ENCODE peak calls at places on chromosomes 5 and 9, in four cellular contexts. One of them, this sample, is unnamed.

GRCh38 chr9:118595719-118596305 is 773.4 kb downstream of the BRINP1 start:
- DNase-seq in GM12878: no peak
- DNase-seq in SK-N-SH: peak; percentile 28
- DNase-seq in A549: peak; percentile 17
- DNase-seq in this sample: no peak

GRCh38 chr5:141618030-141618803 is 583 bp downstream of the DIAPH1 start:
- DNase-seq in A549: peak; percentile 55
- DNase-seq in SK-N-SH: peak; percentile 50
- DNase-seq in GM12878: no peak
- DNase-seq in this sample: peak; percentile 63

GRCh38 chr9:124320062-124320973 is 62.6 kb downstream of the NEK6 start:
- DNase-seq in A549: peak; percentile 91
- DNase-seq in SK-N-SH: peak; percentile 92
- DNase-seq in GM12878: no peak
- DNase-seq in this sample: peak; percentile 47

GRCh38 chr5:180296778-180297177 is 4.9 kb upstream of the MAPK9 start:
- DNase-seq in SK-N-SH: no peak
- DNase-seq in GM12878: no peak
- DNase-seq in A549: no peak
- DNase-seq in this sample: no peak

GRCh38 chr9:90420714-90421513 is 221.7 kb downstream of the DIRAS2 start:
- DNase-seq in SK-N-SH: no peak
- DNase-seq in GM12878: no peak
- DNase-seq in A549: no peak
- DNase-seq in this sample: no peak

GRCh38 chr9:134838651-134839431 is 41.8 kb upstream of the FCN2 start:
- DNase-seq in A549: no peak
- DNase-seq in SK-N-SH: no peak
- DNase-seq in GM12878: no peak
- DNase-seq in this sample: no peak

GRCh38 chr5:160165137-160166068 is 46.2 kb upstream of the PWWP2A start:
- DNase-seq in SK-N-SH: peak; percentile 83
- DNase-seq in A549: peak; percentile 96
- DNase-seq in GM12878: no peak
- DNase-seq in this sample: peak; percentile 82

GRCh38 chr9:133280387-133280786 is 5.4 kb upstream of the ABO start:
- DNase-seq in A549: no peak
- DNase-seq in GM12878: no peak
- DNase-seq in SK-N-SH: no peak
- DNase-seq in this sample: no peak

GRCh38 chr9:113187935-113188595 is 33.0 kb downstream of the FKBP15 start:
- DNase-seq in SK-N-SH: no peak
- DNase-seq in A549: peak; percentile 22
- DNase-seq in GM12878: no peak
- DNase-seq in this sample: peak; percentile 4

GRCh38 chr5:96584712-96585111 is 77.5 kb upstream of the CAST start:
- DNase-seq in GM12878: no peak
- DNase-seq in SK-N-SH: no peak
- DNase-seq in A549: no peak
- DNase-seq in this sample: no peak

GRCh38 chr5:172679621-172680212 is 38.7 kb downstream of the NEURL1B start:
- DNase-seq in A549: no peak
- DNase-seq in GM12878: no peak
- DNase-seq in SK-N-SH: no peak
- DNase-seq in this sample: no peak

GRCh38 chr5:173878224-173878967 is 9.8 kb upstream of the CPEB4 start:
- DNase-seq in SK-N-SH: no peak
- DNase-seq in GM12878: no peak
- DNase-seq in A549: no peak
- DNase-seq in this sample: peak; percentile 17

GRCh38 chr9:110351009-110351467 is 13.4 kb upstream of the TXNDC8 start:
- DNase-seq in A549: peak; percentile 16
- DNase-seq in GM12878: no peak
- DNase-seq in SK-N-SH: no peak
- DNase-seq in this sample: no peak

GRCh38 chr5:43152946-43153345 is 32.2 kb downstream of the ZNF131 start:
- DNase-seq in A549: no peak
- DNase-seq in SK-N-SH: no peak
- DNase-seq in GM12878: no peak
- DNase-seq in this sample: no peak

GRCh38 chr9:137227057-137227852 is at the start of gene RNF224:
- DNase-seq in SK-N-SH: peak; percentile 91
- DNase-seq in A549: peak; percentile 78
- DNase-seq in GM12878: no peak
- DNase-seq in this sample: peak; percentile 69

GRCh38 chr9:13444696-13445095 is 165.2 kb upstream of the MPDZ start:
- DNase-seq in SK-N-SH: no peak
- DNase-seq in A549: no peak
- DNase-seq in GM12878: no peak
- DNase-seq in this sample: no peak
- TF ChIP-seq PBX3 in SK-N-SH: no peak
- TF ChIP-seq PBX3 in A549: no peak
- TF ChIP-seq PBX3 in GM12878: no peak
- TF ChIP-seq PBX3 in this sample: no peak

GRCh38 chr9:108142504-108143201 is 653.1 kb upstream of the KLF4 start:
- DNase-seq in SK-N-SH: no peak
- DNase-seq in GM12878: no peak
- DNase-seq in A549: no peak
- DNase-seq in this sample: no peak
- TF ChIP-seq PBX3 in SK-N-SH: no peak
- TF ChIP-seq PBX3 in GM12878: no peak
- TF ChIP-seq PBX3 in A549: no peak
- TF ChIP-seq PBX3 in this sample: no peak

DNA sequence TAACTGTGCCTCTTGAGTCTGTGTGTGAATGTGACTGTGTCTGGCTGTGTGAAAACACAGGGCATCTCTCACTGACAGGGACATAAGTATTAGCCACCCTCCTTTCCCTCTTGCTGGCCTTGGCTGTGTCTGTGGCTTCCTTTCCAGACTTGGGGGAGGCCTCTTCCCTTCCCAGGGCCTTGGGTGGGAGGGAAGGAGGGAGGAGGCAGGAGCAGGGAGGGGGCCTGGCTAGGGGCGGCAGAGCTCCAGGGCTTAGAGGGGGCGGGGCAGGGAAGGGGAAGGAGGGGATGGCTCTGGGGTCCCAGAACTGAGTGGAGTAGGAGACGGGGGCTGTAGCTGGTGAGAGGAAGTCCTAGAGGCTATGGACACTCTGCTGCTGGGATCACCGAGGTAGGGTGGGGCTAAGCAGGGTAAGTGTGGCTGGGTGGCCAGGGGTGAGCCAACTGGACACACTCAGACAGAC is 1.7 kb downstream of the IL11RA start:
- DNase-seq in SK-N-SH: peak; percentile 64
- DNase-seq in GM12878: no peak
- DNase-seq in A549: no peak
- DNase-seq in this sample: no peak
- TF ChIP-seq PBX3 in SK-N-SH: no peak
- TF ChIP-seq PBX3 in GM12878: no peak
- TF ChIP-seq PBX3 in A549: no peak
- TF ChIP-seq PBX3 in this sample: no peak

GRCh38 chr9:96199006-96199405 is 103.0 kb downstream of the HSD17B3 start:
- DNase-seq in A549: no peak
- DNase-seq in SK-N-SH: no peak
- DNase-seq in GM12878: no peak
- DNase-seq in this sample: no peak

GRCh38 chr9:96192710-96193109 is 109.3 kb downstream of the HSD17B3 start:
- DNase-seq in GM12878: no peak
- DNase-seq in A549: no peak
- DNase-seq in SK-N-SH: no peak
- DNase-seq in this sample: no peak

GRCh38 chr9:96189995-96190394 is 112.0 kb downstream of the HSD17B3 start:
- DNase-seq in A549: no peak
- DNase-seq in GM12878: no peak
- DNase-seq in SK-N-SH: no peak
- DNase-seq in this sample: no peak

GRCh38 chr9:96193356-96193755 is 108.6 kb downstream of the HSD17B3 start:
- DNase-seq in A549: no peak
- DNase-seq in SK-N-SH: no peak
- DNase-seq in GM12878: no peak
- DNase-seq in this sample: no peak
- TF ChIP-seq PBX3 in A549: no peak
- TF ChIP-seq PBX3 in SK-N-SH: no peak
- TF ChIP-seq PBX3 in GM12878: no peak
- TF ChIP-seq PBX3 in this sample: no peak

DNA sequence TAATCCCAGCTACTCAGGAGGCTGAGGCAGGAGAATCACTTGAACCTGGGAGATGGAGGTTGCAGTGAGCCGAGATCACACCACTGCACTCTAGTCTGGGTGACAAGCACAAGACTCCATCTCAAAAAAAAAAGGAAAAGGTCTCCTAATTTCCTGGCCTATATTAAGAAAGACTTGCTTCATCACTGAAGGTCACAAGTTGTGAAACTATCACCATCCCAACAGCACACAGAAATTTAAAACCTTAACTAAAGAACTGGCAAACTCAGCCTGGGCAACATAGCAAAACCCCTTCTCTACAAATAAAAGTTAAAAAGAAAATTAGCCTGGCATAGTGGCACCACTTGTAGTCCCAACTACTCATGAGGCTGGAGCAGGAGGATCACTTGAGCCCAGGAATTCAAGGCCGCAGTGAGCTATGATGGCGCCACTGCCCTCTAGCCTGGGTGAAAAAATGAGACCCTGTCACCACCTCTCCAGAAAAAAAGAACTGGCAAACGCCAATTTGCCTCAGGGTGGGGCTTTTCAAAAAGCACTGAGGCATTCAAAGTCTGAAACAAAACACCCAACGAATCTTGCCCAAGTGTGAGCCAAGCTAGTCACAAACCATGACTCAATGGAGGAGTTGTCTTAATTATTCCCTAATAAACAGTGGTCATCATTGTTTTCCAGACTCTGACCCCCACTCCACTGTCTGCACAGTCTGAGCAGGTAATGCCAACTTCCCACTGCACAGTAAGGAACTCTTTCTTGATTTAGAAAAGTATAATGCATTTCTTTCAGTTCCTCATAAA is 17.0 kb downstream of the FRMD3 start:
- DNase-seq in SK-N-SH: no peak
- DNase-seq in GM12878: no peak
- DNase-seq in A549: no peak
- DNase-seq in this sample: no peak
- TF ChIP-seq PBX3 in SK-N-SH: no peak
- TF ChIP-seq PBX3 in GM12878: no peak
- TF ChIP-seq PBX3 in A549: no peak
- TF ChIP-seq PBX3 in this sample: no peak

DNA sequence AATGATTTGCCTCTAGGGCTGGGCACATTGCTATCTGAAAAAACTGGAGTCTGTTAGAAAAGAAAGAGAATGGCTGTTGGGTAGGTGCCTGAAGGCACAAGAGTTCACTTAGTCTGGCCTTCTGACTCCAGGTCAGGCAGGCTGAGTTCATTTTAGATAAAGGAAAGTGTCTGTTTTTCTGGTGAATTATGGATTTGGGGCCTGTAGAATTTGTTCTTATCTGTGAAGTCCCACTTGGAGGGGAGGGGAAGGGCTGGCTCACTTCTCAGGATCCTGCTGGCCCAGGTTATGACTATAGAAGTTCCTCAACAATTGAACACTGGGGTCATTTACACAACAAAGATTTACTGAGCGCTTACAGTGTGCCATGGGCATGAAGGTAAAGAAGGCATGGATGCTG is 11.5 kb upstream of the SEPTIN8 start:
- DNase-seq in A549: no peak
- DNase-seq in SK-N-SH: no peak
- DNase-seq in GM12878: no peak
- DNase-seq in this sample: no peak
- TF ChIP-seq PBX3 in A549: no peak
- TF ChIP-seq PBX3 in SK-N-SH: no peak
- TF ChIP-seq PBX3 in GM12878: no peak
- TF ChIP-seq PBX3 in this sample: no peak

GRCh38 chr5:100693481-100693880 is 158.3 kb downstream of the FAM174A start:
- DNase-seq in GM12878: no peak
- DNase-seq in SK-N-SH: no peak
- DNase-seq in A549: no peak
- DNase-seq in this sample: no peak

GRCh38 chr5:100691545-100691944 is 156.4 kb downstream of the FAM174A start:
- DNase-seq in GM12878: no peak
- DNase-seq in SK-N-SH: no peak
- DNase-seq in A549: no peak
- DNase-seq in this sample: no peak

GRCh38 chr5:100690036-100690560 is 154.9 kb downstream of the FAM174A start:
- DNase-seq in GM12878: no peak
- DNase-seq in SK-N-SH: no peak
- DNase-seq in A549: no peak
- DNase-seq in this sample: no peak

GRCh38 chr5:100694100-100694499 is 158.9 kb downstream of the FAM174A start:
- DNase-seq in SK-N-SH: no peak
- DNase-seq in GM12878: no peak
- DNase-seq in A549: no peak
- DNase-seq in this sample: no peak

GRCh38 chr5:100691085-100691484 is 155.9 kb downstream of the FAM174A start:
- DNase-seq in GM12878: no peak
- DNase-seq in SK-N-SH: no peak
- DNase-seq in A549: no peak
- DNase-seq in this sample: no peak
- TF ChIP-seq PBX3 in GM12878: no peak
- TF ChIP-seq PBX3 in SK-N-SH: no peak
- TF ChIP-seq PBX3 in A549: no peak
- TF ChIP-seq PBX3 in this sample: no peak

This sample was measured in HepG2.